ENCODE peak calls at places on chromosomes 7 and 10, in nine cellular contexts. N, H, S, Q, J, C, B, T and D are unnamed samples.

GRCh38 chr7:73879977-73880681 is 19.2 kb downstream of the TMEM270 start:
- DNase-seq in C (no peak), Q (no peak), J (no peak), B (no peak), S (no peak), N (peak), H (no peak), T (no peak), D (no peak)

GRCh38 chr10:27153855-27154198 is 357 bp downstream of the YME1L1 start:
- DNase-seq in H (peak), J (no peak), T (peak), B (no peak), N (no peak), Q (no peak), S (no peak), C (no peak), D (no peak)

GRCh38 chr10:99659868-99660366 is 608 bp downstream of the ENTPD7 start:
- DNase-seq in H (no peak), N (no peak), B (no peak), J (peak), C (peak), S (no peak), T (no peak), Q (no peak), D (no peak)

GRCh38 chr10:66837335-66837734 is 88.5 kb upstream of the LRRTM3 start:
- DNase-seq in T (no peak), Q (no peak), N (no peak), S (no peak), J (no peak), H (peak), B (no peak), C (no peak), D (no peak)

GRCh38 chr7:2028733-2029132 is 204.0 kb downstream of the MAD1L1 start:
- DNase-seq in N (no peak), T (no peak), Q (no peak), C (peak), B (no peak), S (peak), H (no peak), J (no peak), D (no peak)

GRCh38 chr7:29567174-29567573 is 3.5 kb downstream of the PRR15 start:
- DNase-seq in H (no peak), J (no peak), C (no peak), T (no peak), B (no peak), Q (no peak), N (no peak), S (no peak), D (no peak)

GRCh38 chr10:103451091-103451801 is 924 bp downstream of the CALHM2 start:
- DNase-seq in J (peak), S (peak), H (no peak), Q (peak), T (peak), N (peak), B (peak), C (peak), D (peak)

GRCh38 chr10:62131724-62132123 is 136.9 kb downstream of the RTKN2 start:
- DNase-seq in Q (no peak), T (no peak), B (no peak), S (no peak), C (no peak), H (no peak), J (no peak), N (no peak), D (no peak)

GRCh38 chr10:100742936-100743335 is 2.4 kb upstream of the PAX2 start:
- DNase-seq in N (no peak), C (no peak), B (no peak), J (no peak), Q (no peak), H (no peak), T (no peak), S (no peak), D (no peak)

GRCh38 chr10:77638766-77639101 is 1.1 kb upstream of the KCNMA1 start:
- DNase-seq in C (no peak), N (no peak), T (no peak), H (no peak), B (no peak), S (no peak), J (no peak), Q (no peak), D (no peak)
- H3K4me3 ChIP-seq in C (peak), N (peak), T (peak), H (peak), B (peak), S (peak), J (no peak), Q (peak), D (no peak)

DNA sequence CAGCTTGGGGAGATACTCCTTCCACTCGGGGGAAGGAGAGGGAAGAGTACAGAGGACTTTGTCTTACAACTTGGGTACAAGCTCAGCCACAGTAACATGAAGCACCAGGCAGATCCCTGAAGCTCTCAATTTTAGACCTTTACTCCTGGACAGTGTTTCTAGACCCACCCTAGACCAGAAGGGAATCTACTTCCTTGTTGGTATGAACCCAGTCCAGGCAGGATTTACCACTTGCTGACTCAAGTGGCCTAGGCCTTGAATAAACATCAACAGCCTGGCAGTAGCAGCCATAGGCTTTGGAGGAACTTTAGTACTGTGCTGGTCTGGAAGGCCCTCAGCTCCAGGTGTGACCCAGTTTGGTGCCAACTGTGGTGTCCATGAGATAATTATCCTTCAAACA is 173.1 kb downstream of the ADRA2A start:
- DNase-seq in N (no peak), C (no peak), J (no peak), T (no peak), S (no peak), B (no peak), H (no peak), Q (no peak), D (no peak)
- TF ChIP-seq CTCF in N (no peak), C (no peak), J (no peak), T (no peak), S (no peak), B (no peak), H (no peak), Q (no peak), D (no peak)

GRCh38 chr7:47293884-47294568 is 287.9 kb downstream of the TNS3 start:
- DNase-seq in T (no peak), H (no peak), N (no peak), S (no peak), J (no peak), Q (no peak), C (no peak), B (no peak), D (no peak)

GRCh38 chr7:47292832-47293309 is 289.0 kb downstream of the TNS3 start:
- DNase-seq in J (no peak), H (no peak), S (no peak), B (no peak), Q (no peak), C (no peak), T (no peak), N (no peak), D (no peak)

GRCh38 chr7:47290466-47290865 is 291.4 kb downstream of the TNS3 start:
- DNase-seq in Q (no peak), H (no peak), S (no peak), J (no peak), B (no peak), T (peak), N (no peak), C (no peak), D (no peak)

GRCh38 chr7:47290867-47291266 is 291.0 kb downstream of the TNS3 start:
- DNase-seq in B (no peak), J (no peak), H (no peak), Q (no peak), N (no peak), S (no peak), C (no peak), T (peak), D (no peak)

DNA sequence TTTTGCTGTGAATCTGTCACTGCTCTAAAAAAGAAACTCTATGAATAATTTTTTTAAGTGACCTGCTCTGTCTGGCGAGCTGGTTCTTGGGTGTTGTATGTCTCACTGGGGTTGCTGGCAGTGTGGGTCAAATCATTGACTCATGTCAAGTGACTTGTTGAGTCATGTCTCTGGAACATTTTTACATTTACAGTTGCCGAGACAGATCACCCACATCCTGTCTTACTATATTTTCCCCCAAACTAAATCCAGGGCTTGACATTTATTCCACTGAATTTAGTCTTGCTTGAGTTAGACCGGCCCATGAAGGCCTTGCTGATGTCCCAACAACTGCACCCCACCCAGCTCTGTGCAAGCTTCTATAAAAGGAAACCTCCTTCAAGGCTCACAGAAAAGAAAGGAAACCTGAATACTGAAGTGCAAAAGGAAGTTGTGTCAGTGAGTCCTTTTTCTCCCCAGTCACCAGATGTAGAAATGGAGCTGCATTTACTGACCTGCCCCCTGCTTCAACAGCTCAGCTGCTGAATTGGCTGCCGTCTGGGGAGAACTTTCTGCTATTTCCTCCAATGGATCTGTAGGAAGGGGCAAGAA is 290.4 kb downstream of the TNS3 start:
- DNase-seq in S (no peak), Q (no peak), N (no peak), T (peak), J (peak), B (no peak), C (no peak), H (no peak), D (no peak)
- H3K27ac ChIP-seq in S (peak), Q (peak), N (peak), T (peak), J (peak), B (peak), C (no peak), H (no peak), D (no peak)

DNA sequence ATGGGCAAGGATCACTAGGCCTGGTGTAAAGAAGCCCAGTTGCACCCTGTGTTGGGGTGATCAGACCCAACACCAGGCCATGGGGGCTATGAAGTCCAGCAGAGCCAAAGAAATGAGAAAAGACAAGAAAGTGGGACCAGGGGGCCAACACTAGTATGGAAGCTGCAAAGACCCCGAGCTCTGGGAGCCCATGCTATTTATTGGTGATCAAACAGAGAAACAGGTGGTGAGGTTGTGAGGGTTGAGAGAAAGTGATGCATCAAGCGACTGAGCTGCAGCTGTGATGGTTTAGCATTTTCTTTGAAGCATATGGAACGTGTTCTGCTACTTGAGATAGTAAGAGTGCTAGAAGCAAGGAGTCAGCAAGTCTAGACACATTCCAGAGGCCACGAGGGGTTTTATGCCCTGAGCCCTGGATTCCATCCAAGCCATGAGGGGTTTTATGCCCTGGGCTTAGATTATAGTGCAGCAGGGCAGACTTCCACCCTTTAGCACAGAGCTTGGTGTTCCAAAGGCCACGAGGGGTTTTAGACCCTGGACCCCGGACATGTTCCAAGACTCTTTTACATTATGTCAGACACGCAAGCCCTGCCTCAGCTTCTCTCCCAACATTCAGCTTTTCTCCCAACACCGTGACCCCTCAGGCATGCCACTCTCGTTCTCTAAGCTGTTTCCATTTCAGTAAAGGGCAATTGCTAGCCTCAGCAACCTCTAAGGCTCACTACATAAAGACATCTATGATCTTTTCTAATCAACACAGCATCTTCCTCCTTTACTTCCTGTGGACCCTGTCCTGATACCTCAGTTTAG is 43.1 kb upstream of the GPAM start:
- DNase-seq in C (no peak), T (no peak), S (no peak), J (no peak), B (no peak), Q (no peak), H (no peak), N (no peak), D (no peak)
- H3K4me3 ChIP-seq in C (no peak), T (no peak), S (no peak), J (no peak), B (no peak), Q (no peak), H (no peak), N (no peak), D (no peak)